ENCODE peak calls at places on chromosomes 16 and 17, in four cellular contexts. One of them, this sample, is unnamed.

GRCh38 chr16:8241408-8241807 is 348.9 kb downstream of the TMEM114 start:
- DNase-seq in mammary epithelial cell: no peak
- DNase-seq in OCI-LY7: no peak
- DNase-seq in neural progenitor cell: no peak
- DNase-seq in this sample: no peak

GRCh38 chr16:30786115-30786935 is 680 bp downstream of the ZNF629 start:
- DNase-seq in neural progenitor cell: peak; percentile 71
- DNase-seq in OCI-LY7: no peak
- DNase-seq in mammary epithelial cell: peak; percentile 57
- DNase-seq in this sample: peak; percentile 53

GRCh38 chr17:81164464-81165245 is 652 bp upstream of the PVALEF start:
- DNase-seq in OCI-LY7: no peak
- DNase-seq in neural progenitor cell: peak; percentile 33
- DNase-seq in mammary epithelial cell: no peak
- DNase-seq in this sample: no peak

GRCh38 chr17:17751489-17751995 is 70.3 kb downstream of the RAI1 start:
- DNase-seq in neural progenitor cell: no peak
- DNase-seq in mammary epithelial cell: no peak
- DNase-seq in OCI-LY7: peak; percentile 54
- DNase-seq in this sample: peak; percentile 16

GRCh38 chr17:19331134-19331533 is 31.4 kb downstream of the B9D1 start:
- DNase-seq in OCI-LY7: no peak
- DNase-seq in mammary epithelial cell: no peak
- DNase-seq in neural progenitor cell: no peak
- DNase-seq in this sample: peak; percentile 52

GRCh38 chr17:7740481-7741001 is 23.0 kb downstream of the DNAH2 start:
- DNase-seq in neural progenitor cell: no peak
- DNase-seq in mammary epithelial cell: no peak
- DNase-seq in OCI-LY7: no peak
- DNase-seq in this sample: no peak

GRCh38 chr17:81397314-81398169 is 2.3 kb downstream of the BAHCC1 start:
- DNase-seq in mammary epithelial cell: peak; percentile 72
- DNase-seq in neural progenitor cell: peak; percentile 97
- DNase-seq in OCI-LY7: no peak
- DNase-seq in this sample: no peak

GRCh38 chr17:9999948-10000695 is 95.1 kb upstream of the RCVRN start:
- DNase-seq in mammary epithelial cell: no peak
- DNase-seq in neural progenitor cell: no peak
- DNase-seq in OCI-LY7: no peak
- DNase-seq in this sample: no peak

GRCh38 chr17:48259710-48260291 is 152.2 kb downstream of the SNX11 start:
- DNase-seq in mammary epithelial cell: peak; percentile 30
- DNase-seq in OCI-LY7: peak; percentile 41
- DNase-seq in neural progenitor cell: peak; percentile 38
- DNase-seq in this sample: no peak

GRCh38 chr17:3951420-3951819 is 12.8 kb downstream of the ATP2A3 start:
- DNase-seq in neural progenitor cell: no peak
- DNase-seq in OCI-LY7: no peak
- DNase-seq in mammary epithelial cell: no peak
- DNase-seq in this sample: no peak

GRCh38 chr17:42409467-42410351 is 13.3 kb downstream of the CAVIN1 start:
- DNase-seq in mammary epithelial cell: peak; percentile 94
- DNase-seq in neural progenitor cell: no peak
- DNase-seq in OCI-LY7: no peak
- DNase-seq in this sample: peak; percentile 81

GRCh38 chr17:73713136-73713535 is 68.9 kb upstream of the SDK2 start:
- DNase-seq in neural progenitor cell: peak; percentile 56
- DNase-seq in OCI-LY7: no peak
- DNase-seq in mammary epithelial cell: peak; percentile 83
- DNase-seq in this sample: no peak

GRCh38 chr17:66716236-66717026 is 118.5 kb upstream of the CACNG5 start:
- DNase-seq in neural progenitor cell: peak; percentile 42
- DNase-seq in mammary epithelial cell: no peak
- DNase-seq in OCI-LY7: no peak
- DNase-seq in this sample: no peak

GRCh38 chr17:48552453-48553189 is 7.7 kb upstream of the HOXB2 start:
- DNase-seq in neural progenitor cell: peak; percentile 36
- DNase-seq in mammary epithelial cell: peak; percentile 68
- DNase-seq in OCI-LY7: no peak
- DNase-seq in this sample: no peak

GRCh38 chr17:28033972-28034714 is 8.3 kb upstream of the NLK start:
- DNase-seq in mammary epithelial cell: peak; percentile 39
- DNase-seq in OCI-LY7: no peak
- DNase-seq in neural progenitor cell: no peak
- DNase-seq in this sample: no peak

GRCh38 chr17:66491665-66492064 is 189.3 kb downstream of the PRKCA start:
- DNase-seq in mammary epithelial cell: no peak
- DNase-seq in OCI-LY7: no peak
- DNase-seq in neural progenitor cell: no peak
- DNase-seq in this sample: no peak

GRCh38 chr16:4800290-4801041 is 2.0 kb downstream of the ROGDI start:
- DNase-seq in neural progenitor cell: no peak
- DNase-seq in OCI-LY7: no peak
- DNase-seq in mammary epithelial cell: peak; percentile 65
- DNase-seq in this sample: no peak

GRCh38 chr16:58022601-58023371 is 2.8 kb upstream of the MMP15 start:
- DNase-seq in mammary epithelial cell: peak; percentile 30
- DNase-seq in OCI-LY7: no peak
- DNase-seq in neural progenitor cell: no peak
- DNase-seq in this sample: no peak

GRCh38 chr17:33055171-33055611 is 63.5 kb downstream of the SPACA3 start:
- DNase-seq in mammary epithelial cell: no peak
- DNase-seq in OCI-LY7: no peak
- DNase-seq in neural progenitor cell: no peak
- DNase-seq in this sample: no peak

GRCh38 chr17:31068291-31068690 is 26.5 kb upstream of the NF1 start:
- DNase-seq in neural progenitor cell: peak; percentile 42
- DNase-seq in OCI-LY7: peak; percentile 71
- DNase-seq in mammary epithelial cell: peak; percentile 45
- DNase-seq in this sample: no peak

GRCh38 chr17:57422574-57423164 is 166.3 kb downstream of the MSI2 start:
- DNase-seq in neural progenitor cell: no peak
- DNase-seq in OCI-LY7: no peak
- DNase-seq in mammary epithelial cell: peak; percentile 75
- DNase-seq in this sample: no peak

GRCh38 chr16:19882186-19882585 is 2.5 kb downstream of the GPRC5B start:
- DNase-seq in mammary epithelial cell: no peak
- DNase-seq in OCI-LY7: no peak
- DNase-seq in neural progenitor cell: peak; percentile 52
- DNase-seq in this sample: no peak

GRCh38 chr17:5618511-5618910 is 34.2 kb upstream of the NLRP1 start:
- DNase-seq in neural progenitor cell: no peak
- DNase-seq in OCI-LY7: no peak
- DNase-seq in mammary epithelial cell: no peak
- DNase-seq in this sample: no peak

GRCh38 chr17:80498920-80499410 is 22.6 kb upstream of the NPTX1 start:
- DNase-seq in mammary epithelial cell: no peak
- DNase-seq in neural progenitor cell: no peak
- DNase-seq in OCI-LY7: no peak
- DNase-seq in this sample: no peak

GRCh38 chr17:11589706-11590105 is 8.6 kb upstream of the DNAH9 start:
- DNase-seq in OCI-LY7: no peak
- DNase-seq in mammary epithelial cell: no peak
- DNase-seq in neural progenitor cell: no peak
- DNase-seq in this sample: no peak

GRCh38 chr16:84749815-84750214 is 50.0 kb downstream of the USP10 start:
- DNase-seq in neural progenitor cell: no peak
- DNase-seq in OCI-LY7: no peak
- DNase-seq in mammary epithelial cell: no peak
- DNase-seq in this sample: no peak
- H4K20me1 ChIP-seq in neural progenitor cell: peaks cover 84% of the 10 kb centered on the region
- H4K20me1 ChIP-seq in OCI-LY7: peaks cover 32% of the 10 kb centered on the region
- H4K20me1 ChIP-seq in mammary epithelial cell: no peaks in the 10 kb centered on the region
- H4K20me1 ChIP-seq in this sample: peaks cover 64% of the 10 kb centered on the region

DNA sequence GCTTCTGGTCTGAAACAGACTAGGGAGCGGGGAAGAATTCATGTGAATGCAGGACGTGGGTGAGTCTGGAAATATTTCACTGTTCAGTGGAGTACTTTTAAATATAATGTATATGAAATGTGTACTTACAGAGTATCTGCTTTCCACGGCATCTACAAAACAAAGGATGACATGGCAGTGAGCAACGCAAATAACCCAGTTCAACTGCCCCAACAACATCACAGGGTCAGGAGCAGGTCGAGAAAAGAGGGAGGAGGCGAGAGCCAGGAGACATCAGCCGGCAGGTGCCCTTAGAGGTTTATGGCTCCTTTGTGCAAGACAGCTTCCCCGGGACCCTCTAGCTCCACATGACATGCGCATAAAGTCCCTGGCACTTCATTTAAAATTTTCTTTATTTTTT is 61.1 kb downstream of the PECAM1 start:
- DNase-seq in OCI-LY7: no peak
- DNase-seq in mammary epithelial cell: no peak
- DNase-seq in neural progenitor cell: no peak
- DNase-seq in this sample: peak; percentile 93
- H2AFZ ChIP-seq in OCI-LY7: no peak overlapping the region
- H2AFZ ChIP-seq in mammary epithelial cell: no peak overlapping the region
- H2AFZ ChIP-seq in neural progenitor cell: no peak overlapping the region
- H2AFZ ChIP-seq in this sample: no peak overlapping the region

DNA sequence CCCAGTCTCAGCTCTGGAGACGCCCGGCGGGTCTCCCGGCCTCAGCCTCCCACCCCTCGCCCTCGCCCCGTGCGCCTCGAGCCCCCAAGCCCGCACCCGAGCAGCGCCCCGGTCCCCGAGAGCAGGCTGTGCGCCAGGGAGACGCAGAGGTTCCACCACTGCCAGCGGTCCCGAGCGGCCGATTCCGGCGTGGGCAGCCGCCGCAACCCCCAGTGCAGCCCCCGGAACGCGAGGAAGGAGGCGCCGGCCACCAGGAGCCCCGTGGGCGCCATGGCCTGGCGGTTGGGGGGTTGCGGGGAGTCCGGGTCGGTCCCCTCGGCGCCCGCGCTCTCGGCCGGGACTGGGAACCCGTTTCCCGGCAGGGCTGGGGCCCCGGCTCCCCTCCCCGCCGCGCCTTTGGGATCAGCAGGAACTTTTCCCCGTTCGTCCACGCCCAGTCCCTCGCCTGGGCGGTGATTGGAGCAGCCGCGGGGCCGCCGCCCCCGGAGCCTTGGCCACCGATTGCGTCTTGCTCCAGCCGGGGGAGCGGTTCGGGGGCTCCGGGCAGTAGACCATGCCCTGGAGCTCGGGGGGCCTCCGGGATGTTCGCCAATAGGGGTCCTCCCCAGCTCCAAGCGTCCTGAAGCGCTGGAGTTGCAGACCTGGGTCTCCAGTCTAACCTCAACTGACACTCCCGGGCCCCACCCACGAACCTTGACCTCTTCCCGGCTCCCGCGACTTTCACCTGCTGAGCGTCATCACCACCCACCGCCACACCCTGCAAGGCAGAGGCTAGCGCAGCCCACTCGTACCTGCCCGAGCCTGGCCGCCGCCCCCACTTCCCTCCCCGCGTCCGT is at the start of gene TLCD2:
- DNase-seq in mammary epithelial cell: peak; percentile 60
- DNase-seq in neural progenitor cell: peak; percentile 79
- DNase-seq in OCI-LY7: no peak
- DNase-seq in this sample: peak; percentile 47
- H4K20me1 ChIP-seq in mammary epithelial cell: peaks cover 2% of the 10 kb centered on the region
- H4K20me1 ChIP-seq in neural progenitor cell: peaks cover 8% of the 10 kb centered on the region
- H4K20me1 ChIP-seq in OCI-LY7: no peaks in the 10 kb centered on the region
- H4K20me1 ChIP-seq in this sample: peaks cover 4% of the 10 kb centered on the region

GRCh38 chr17:72502940-72503341 is 382.1 kb downstream of the SOX9 start:
- DNase-seq in neural progenitor cell: no peak
- DNase-seq in mammary epithelial cell: no peak
- DNase-seq in OCI-LY7: no peak
- DNase-seq in this sample: no peak

GRCh38 chr17:72503556-72503955 is 382.7 kb downstream of the SOX9 start:
- DNase-seq in neural progenitor cell: no peak
- DNase-seq in OCI-LY7: no peak
- DNase-seq in mammary epithelial cell: no peak
- DNase-seq in this sample: no peak

GRCh38 chr17:72498671-72499210 is 377.9 kb downstream of the SOX9 start:
- DNase-seq in OCI-LY7: no peak
- DNase-seq in neural progenitor cell: no peak
- DNase-seq in mammary epithelial cell: no peak
- DNase-seq in this sample: no peak

GRCh38 chr17:72502111-72502939 is 381.5 kb downstream of the SOX9 start:
- DNase-seq in OCI-LY7: no peak
- DNase-seq in neural progenitor cell: peak; percentile 7
- DNase-seq in mammary epithelial cell: no peak
- DNase-seq in this sample: no peak

DNA sequence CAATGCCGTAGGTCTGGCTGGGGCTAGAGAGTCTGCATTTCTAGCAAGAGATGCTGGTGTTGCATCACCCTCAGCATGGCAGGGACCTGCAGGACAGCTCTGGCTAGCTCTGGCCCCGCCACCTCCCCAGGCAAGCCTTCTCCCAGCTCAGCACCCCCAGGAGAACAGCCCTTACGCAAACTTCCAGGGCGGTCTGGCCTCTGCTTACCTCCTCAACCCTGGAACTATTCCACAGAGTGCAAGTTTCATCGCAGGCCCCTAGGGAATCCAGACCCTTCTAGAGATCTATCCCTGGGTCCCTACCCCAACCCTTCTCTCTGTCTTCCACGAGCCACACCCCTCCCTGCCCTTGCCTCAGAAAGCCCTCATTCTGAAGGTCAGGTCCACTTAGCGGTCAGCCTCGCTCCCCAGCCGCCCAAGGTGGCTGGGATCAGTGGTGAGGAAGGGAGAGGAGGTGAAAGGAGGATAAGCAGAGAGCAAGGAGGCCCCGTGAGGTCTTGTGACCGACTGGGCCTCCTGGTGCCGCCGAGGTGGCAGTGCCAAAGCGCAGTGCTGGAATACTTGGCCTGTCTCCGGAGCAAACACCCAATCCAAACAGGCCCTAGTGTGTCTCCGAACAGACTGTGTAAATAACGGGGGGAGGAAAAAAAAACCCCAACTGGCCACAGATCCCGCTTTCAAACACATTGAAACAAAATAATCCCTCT is 380.7 kb downstream of the SOX9 start:
- DNase-seq in OCI-LY7: no peak
- DNase-seq in neural progenitor cell: no peak
- DNase-seq in mammary epithelial cell: no peak
- DNase-seq in this sample: no peak
- H2AFZ ChIP-seq in OCI-LY7: no peak overlapping the region
- H2AFZ ChIP-seq in neural progenitor cell: no peak overlapping the region
- H2AFZ ChIP-seq in mammary epithelial cell: no peak overlapping the region
- H2AFZ ChIP-seq in this sample: no peak overlapping the region

GRCh38 chr17:78823282-78824046 is 17.1 kb downstream of the USP36 start:
- DNase-seq in mammary epithelial cell: no peak
- DNase-seq in neural progenitor cell: peak; percentile 46
- DNase-seq in OCI-LY7: no peak
- DNase-seq in this sample: no peak
- H4K20me1 ChIP-seq in mammary epithelial cell: no peaks in the 10 kb centered on the region
- H4K20me1 ChIP-seq in neural progenitor cell: peaks cover 19% of the 10 kb centered on the region
- H4K20me1 ChIP-seq in OCI-LY7: peaks cover 3% of the 10 kb centered on the region
- H4K20me1 ChIP-seq in this sample: no peaks in the 10 kb centered on the region

GRCh38 chr17:46148247-46148646 is 45.0 kb downstream of the KANSL1 start:
- DNase-seq in OCI-LY7: no peak
- DNase-seq in mammary epithelial cell: no peak
- DNase-seq in neural progenitor cell: no peak
- DNase-seq in this sample: no peak

GRCh38 chr17:46147167-46147749 is 46.0 kb downstream of the KANSL1 start:
- DNase-seq in neural progenitor cell: no peak
- DNase-seq in OCI-LY7: no peak
- DNase-seq in mammary epithelial cell: no peak
- DNase-seq in this sample: no peak

GRCh38 chr17:46152423-46152822 is 40.8 kb downstream of the KANSL1 start:
- DNase-seq in OCI-LY7: peak; percentile 84
- DNase-seq in mammary epithelial cell: no peak
- DNase-seq in neural progenitor cell: no peak
- DNase-seq in this sample: no peak

GRCh38 chr17:46151762-46152161 is 41.5 kb downstream of the KANSL1 start:
- DNase-seq in OCI-LY7: no peak
- DNase-seq in mammary epithelial cell: no peak
- DNase-seq in neural progenitor cell: no peak
- DNase-seq in this sample: no peak

GRCh38 chr17:46150216-46150963 is 42.8 kb downstream of the KANSL1 start:
- DNase-seq in OCI-LY7: no peak
- DNase-seq in neural progenitor cell: no peak
- DNase-seq in mammary epithelial cell: no peak
- DNase-seq in this sample: no peak
- H2AFZ ChIP-seq in OCI-LY7: no peak overlapping the region
- H2AFZ ChIP-seq in neural progenitor cell: no peak overlapping the region
- H2AFZ ChIP-seq in mammary epithelial cell: no peak overlapping the region
- H2AFZ ChIP-seq in this sample: no peak overlapping the region